ENCODE peak calls at places on chromosomes 6 and 20, in eight cellular contexts. B, A, W, N, J, U, F and R are unnamed samples.
A peak's percentile ranks its signal among the peaks of the same experiment; 100 is the strongest.

GRCh38 chr20:37984018-37984785 is 49.1 kb downstream of the TTI1 start:
- DNase-seq in F (no peak), W (no peak), J (no peak), N (peak; percentile 25), B (no peak), A (no peak), U (no peak), R (no peak)

GRCh38 chr6:44627091-44627878 is 239.8 kb downstream of the CDC5L start:
- DNase-seq in J (no peak), A (no peak), N (peak; percentile 51), B (peak; percentile 66), W (peak; percentile 2), U (no peak), F (no peak), R (no peak)

GRCh38 chr6:37170273-37171140 is 555 bp downstream of the PIM1 start:
- DNase-seq in A (no peak), W (peak; percentile 42), U (no peak), F (no peak), B (peak; percentile 78), J (no peak), N (peak; percentile 37), R (peak; percentile 74)

GRCh38 chr6:7042056-7042653 is 65.6 kb upstream of the RREB1 start:
- DNase-seq in A (no peak), N (no peak), U (no peak), B (peak; percentile 66), J (no peak), W (no peak), F (no peak), R (no peak)

GRCh38 chr6:108510461-108511319 is 50.0 kb upstream of the FOXO3 start:
- DNase-seq in A (no peak), N (no peak), F (no peak), U (no peak), J (no peak), B (no peak), W (no peak), R (no peak)

GRCh38 chr6:156767603-156768467 is 9.3 kb upstream of the ARID1B start:
- DNase-seq in B (no peak), U (no peak), N (no peak), F (no peak), W (peak; percentile 28), J (no peak), A (no peak), R (no peak)

GRCh38 chr6:44480097-44480539 is 92.6 kb downstream of the CDC5L start:
- DNase-seq in A (no peak), F (no peak), W (no peak), J (no peak), N (peak; percentile 68), B (no peak), U (no peak), R (no peak)

GRCh38 chr20:53530440-53530839 is 63.2 kb downstream of the ZNF217 start:
- DNase-seq in B (no peak), A (no peak), U (no peak), J (no peak), F (no peak), W (no peak), N (no peak), R (no peak)

GRCh38 chr20:49345538-49345937 is 67.7 kb upstream of the ZNFX1 start:
- DNase-seq in A (no peak), J (peak; percentile 28), U (no peak), W (no peak), N (no peak), B (peak; percentile 73), F (no peak), R (peak; percentile 45)

GRCh38 chr20:4812641-4813075 is 90.9 kb downstream of the PRND start:
- DNase-seq in U (no peak), B (no peak), A (no peak), N (peak; percentile 43), J (no peak), F (no peak), W (peak; percentile 65), R (no peak)

GRCh38 chr6:149246691-149247384 is 70.7 kb upstream of the TAB2 start:
- DNase-seq in U (no peak), N (no peak), W (peak; percentile 70), B (peak; percentile 69), A (no peak), J (no peak), F (no peak), R (no peak)

GRCh38 chr6:137051790-137052472 is 7.2 kb upstream of the IL20RA start:
- DNase-seq in F (no peak), W (no peak), U (no peak), N (no peak), B (no peak), J (no peak), A (no peak), R (peak; percentile 19)

GRCh38 chr20:48124960-48125359 is 339.7 kb upstream of the SULF2 start:
- DNase-seq in F (no peak), A (no peak), U (no peak), N (no peak), B (no peak), J (no peak), W (no peak), R (no peak)

GRCh38 chr20:63406617-63407245 is 45.6 kb upstream of the CHRNA4 start:
- DNase-seq in A (no peak), W (no peak), B (no peak), U (no peak), N (no peak), F (no peak), J (no peak), R (no peak)

GRCh38 chr20:19956976-19957375 is 60.2 kb upstream of the NAA20 start:
- DNase-seq in U (no peak), J (no peak), A (no peak), F (no peak), B (no peak), N (no peak), W (no peak), R (no peak)

GRCh38 chr6:50826037-50826761 is 7.5 kb downstream of the TFAP2B start:
- DNase-seq in F (no peak), W (no peak), A (no peak), N (no peak), J (no peak), U (no peak), B (no peak), R (no peak)

GRCh38 chr6:135144678-135145508 is 36.2 kb upstream of the MYB start:
- DNase-seq in N (no peak), J (no peak), B (no peak), U (no peak), W (no peak), F (no peak), A (no peak), R (peak; percentile 22)

GRCh38 chr6:36376742-36377141 is 10.7 kb downstream of the ETV7 start:
- DNase-seq in U (no peak), N (no peak), W (no peak), J (no peak), A (no peak), F (no peak), B (no peak), R (no peak)

GRCh38 chr6:3538536-3538935 is 81.7 kb upstream of the SLC22A23 start:
- DNase-seq in F (no peak), W (no peak), A (no peak), B (no peak), N (no peak), U (no peak), J (no peak), R (no peak)

GRCh38 chr20:7716286-7716972 is 223.8 kb downstream of the HAO1 start:
- DNase-seq in J (no peak), N (no peak), A (no peak), U (no peak), B (no peak), F (no peak), W (no peak), R (no peak)

GRCh38 chr6:156832166-156832743 is 55.1 kb downstream of the ARID1B start:
- DNase-seq in J (peak; percentile 15), A (no peak), W (no peak), N (no peak), U (no peak), F (no peak), B (no peak), R (no peak)

GRCh38 chr20:32191873-32192272 is 15.7 kb downstream of the PLAGL2 start:
- DNase-seq in A (no peak), U (no peak), B (no peak), F (no peak), N (no peak), W (no peak), J (no peak), R (no peak)

GRCh38 chr20:62524486-62524885 is 48.7 kb upstream of the GATA5 start:
- DNase-seq in B (no peak), U (peak; percentile 70), A (no peak), N (no peak), F (no peak), W (no peak), J (no peak), R (no peak)

GRCh38 chr6:126153661-126154060 is 167.3 kb downstream of the TRMT11 start:
- DNase-seq in N (no peak), U (no peak), B (no peak), W (no peak), A (no peak), F (no peak), J (no peak), R (no peak)

GRCh38 chr6:17635568-17635967 is 35.5 kb downstream of the FAM8A1 start:
- DNase-seq in A (no peak), N (no peak), J (no peak), U (no peak), F (no peak), W (no peak), B (no peak), R (no peak)

GRCh38 chr20:41340327-41341055 is at the start of gene LPIN3:
- DNase-seq in A (no peak), W (peak; percentile 18), F (no peak), B (peak; percentile 89), U (no peak), N (peak; percentile 34), J (peak; percentile 74), R (peak; percentile 95)

GRCh38 chr20:37223053-37223452 is 38.6 kb downstream of the GHRH start:
- DNase-seq in J (peak; percentile 57), A (peak; percentile 82), N (no peak), U (no peak), W (peak; percentile 10), F (no peak), B (no peak), R (peak; percentile 78)

GRCh38 chr6:150128425-150128824 is 14.4 kb upstream of the PPP1R14C start:
- DNase-seq in J (no peak), B (no peak), F (no peak), A (no peak), W (no peak), N (no peak), U (no peak), R (no peak)

GRCh38 chr6:42766163-42766670 is 15.6 kb upstream of the BICRAL start:
- DNase-seq in W (no peak), N (no peak), F (no peak), B (no peak), U (no peak), J (no peak), A (peak; percentile 43), R (no peak)

GRCh38 chr20:38162149-38162548 is 2.9 kb downstream of the TGM2 start:
- DNase-seq in F (no peak), N (no peak), U (no peak), W (no peak), A (no peak), J (no peak), B (no peak), R (no peak)

GRCh38 chr6:27545271-27546046 is 72.6 kb upstream of the ZNF184 start:
- DNase-seq in N (no peak), U (no peak), A (peak; percentile 67), F (no peak), J (no peak), B (no peak), W (peak; percentile 42), R (no peak)